ENCODE peak calls at places on chromosomes 5 and 9, in four cellular contexts. U, E, T and I are unnamed samples.

GRCh38 chr9:129176786-129177442 is 1.1 kb downstream of the IER5L start:
- DNase-seq in U (peak; percentile 57), T (no peak), E (peak; percentile 65), I (peak; percentile 83)

GRCh38 chr9:21030389-21031035 is 928 bp downstream of the HACD4 start:
- DNase-seq in U (peak; percentile 24), E (peak; percentile 35), T (no peak), I (no peak)

GRCh38 chr9:25206027-25206426 is 472.2 kb downstream of the TUSC1 start:
- DNase-seq in U (no peak), T (no peak), E (no peak), I (no peak)

GRCh38 chr9:86586144-86586494 is 231.9 kb upstream of the TUT7 start:
- DNase-seq in E (no peak), U (no peak), T (no peak), I (no peak)

GRCh38 chr9:124327488-124327887 is 69.7 kb downstream of the NEK6 start:
- DNase-seq in U (no peak), T (no peak), E (no peak), I (no peak)

GRCh38 chr5:80165430-80165829 is 90.4 kb downstream of the SERINC5 start:
- DNase-seq in E (no peak), T (no peak), U (no peak), I (no peak)

GRCh38 chr9:108468364-108468763 is 387.4 kb downstream of the ACTL7B start:
- DNase-seq in U (peak; percentile 41), T (no peak), E (peak; percentile 36), I (no peak)

GRCh38 chr5:135930949-135931295 is 23.9 kb downstream of the LECT2 start:
- DNase-seq in T (no peak), E (no peak), U (no peak), I (no peak)

GRCh38 chr5:57298985-57299491 is 125.2 kb downstream of the GPBP1 start:
- DNase-seq in U (peak; percentile 93), E (peak; percentile 89), T (peak; percentile 66), I (no peak)

GRCh38 chr5:139852696-139853095 is 57.1 kb downstream of the PSD2 start:
- DNase-seq in U (no peak), T (no peak), E (no peak), I (no peak)

GRCh38 chr9:2181794-2182193 is 166.6 kb downstream of the SMARCA2 start:
- DNase-seq in E (peak; percentile 36), U (peak; percentile 38), T (no peak), I (no peak)

GRCh38 chr5:143495124-143495523 is 91.6 kb upstream of the NR3C1 start:
- DNase-seq in T (no peak), E (no peak), U (peak; percentile 61), I (no peak)

GRCh38 chr5:14109041-14109747 is 33.9 kb upstream of the TRIO start:
- DNase-seq in E (no peak), T (no peak), U (no peak), I (no peak)

GRCh38 chr9:93267091-93267541 is 83.2 kb downstream of the WNK2 start:
- DNase-seq in T (no peak), E (no peak), U (no peak), I (peak; percentile 57)

GRCh38 chr9:16675131-16675530 is 195.3 kb downstream of the BNC2 start:
- DNase-seq in T (no peak), E (no peak), U (no peak), I (no peak)

GRCh38 chr5:43386960-43387362 is 25.2 kb downstream of the CCL28 start:
- DNase-seq in U (no peak), T (no peak), E (no peak), I (no peak)

GRCh38 chr9:6759114-6759977 is 1.6 kb downstream of the KDM4C start:
- DNase-seq in E (peak; percentile 65), U (peak; percentile 87), T (peak; percentile 65), I (no peak)

GRCh38 chr9:134492281-134492691 is 149.3 kb upstream of the COL5A1 start:
- DNase-seq in E (no peak), U (peak; percentile 98), T (peak; percentile 60), I (peak; percentile 76)

GRCh38 chr5:133968057-133968993 is at the start of gene C5orf15:
- DNase-seq in T (peak; percentile 90), U (peak; percentile 98), E (peak; percentile 97), I (peak; percentile 98)